ENCODE peak calls at places on chromosomes 16 and 17, in four cellular contexts. S, B, R and D are unnamed samples.
A peak's percentile ranks its signal among the peaks of the same experiment; 100 is the strongest.

GRCh38 chr17:43984521-43984920 is 19.9 kb upstream of the NAGS start:
- DNase-seq in B (no peak), S (no peak), R (peak; percentile 52), D (no peak)

GRCh38 chr16:8936421-8936820 is 27.3 kb downstream of the USP7 start:
- DNase-seq in R (peak; percentile 61), B (peak; percentile 52), S (peak; percentile 74), D (peak; percentile 65)

GRCh38 chr17:7315570-7316243 is 547 bp upstream of the GPS2 start:
- DNase-seq in B (no peak), S (peak; percentile 21), R (no peak), D (no peak)

GRCh38 chr16:84643677-84644076 is 4.6 kb upstream of the KLHL36 start:
- DNase-seq in B (no peak), R (no peak), S (peak; percentile 45), D (no peak)

GRCh38 chr16:89193021-89193575 is 7.2 kb downstream of the SLC22A31 start:
- DNase-seq in S (no peak), R (peak; percentile 63), B (no peak), D (no peak)

GRCh38 chr16:61382435-61382834 is 653.8 kb downstream of the CDH8 start:
- DNase-seq in S (no peak), R (peak; percentile 50), B (no peak), D (no peak)

GRCh38 chr16:53960954-53961616 is 257.1 kb downstream of the FTO start:
- DNase-seq in S (no peak), B (no peak), R (no peak), D (no peak)

GRCh38 chr17:74430706-74431567 is 951 bp upstream of the GPRC5C start:
- DNase-seq in S (peak; percentile 89), R (peak; percentile 75), B (no peak), D (no peak)

GRCh38 chr16:85563515-85564276 is 49.4 kb upstream of the GSE1 start:
- DNase-seq in R (no peak), B (no peak), S (no peak), D (no peak)

GRCh38 chr16:11597268-11597690 is 10.6 kb upstream of the LITAF start:
- DNase-seq in B (no peak), R (no peak), S (no peak), D (no peak)

GRCh38 chr16:586047-586644 is 3.7 kb upstream of the RAB40C start:
- DNase-seq in R (no peak), B (no peak), S (no peak), D (no peak)

GRCh38 chr17:7192271-7192937 is 13.2 kb upstream of the ASGR1 start:
- DNase-seq in B (no peak), S (no peak), R (no peak), D (no peak)

GRCh38 chr17:57356722-57357391 is 100.5 kb downstream of the MSI2 start:
- DNase-seq in R (peak; percentile 74), B (no peak), S (no peak), D (no peak)

GRCh38 chr16:68093816-68094613 is 8.8 kb downstream of the NFATC3 start:
- DNase-seq in S (peak; percentile 12), B (no peak), R (peak; percentile 32), D (peak; percentile 30)

GRCh38 chr16:79874391-79874790 is 273.9 kb upstream of the MAF start:
- DNase-seq in R (no peak), B (no peak), S (peak; percentile 52), D (no peak)

GRCh38 chr16:88264641-88265285 is 118.0 kb upstream of the ZNF469 start:
- DNase-seq in R (peak; percentile 48), B (peak; percentile 40), S (peak; percentile 97), D (no peak)

GRCh38 chr16:14364386-14365199 is 265.5 kb downstream of the PARN start:
- DNase-seq in B (no peak), S (no peak), R (peak; percentile 43), D (no peak)

GRCh38 chr16:82630219-82630618 is 3.5 kb downstream of the CDH13 start:
- DNase-seq in R (no peak), S (peak; percentile 63), B (no peak), D (no peak)

GRCh38 chr17:21209511-21210175 is 4.3 kb downstream of the TMEM11 start:
- DNase-seq in S (no peak), R (no peak), B (no peak), D (no peak)

GRCh38 chr17:5370411-5370810 is 49.1 kb downstream of the NUP88 start:
- DNase-seq in B (no peak), S (no peak), R (no peak), D (no peak)

GRCh38 chr16:1800703-1801102 is 7.2 kb upstream of the IGFALS start:
- DNase-seq in R (no peak), S (no peak), B (no peak), D (no peak)

GRCh38 chr16:86756882-86757703 is 178.7 kb downstream of the FOXL1 start:
- DNase-seq in B (no peak), R (no peak), S (no peak), D (no peak)

GRCh38 chr16:546909-547770 is 13.1 kb upstream of the PRR35 start:
- DNase-seq in R (peak; percentile 82), B (peak; percentile 48), S (peak; percentile 37), D (peak; percentile 51)

GRCh38 chr17:80948091-80948960 is 43.3 kb upstream of the CHMP6 start:
- DNase-seq in S (no peak), R (no peak), B (no peak), D (no peak)

GRCh38 chr17:5557485-5557884 is 26.8 kb downstream of the NLRP1 start:
- DNase-seq in R (no peak), B (no peak), S (peak; percentile 69), D (no peak)

GRCh38 chr17:41464682-41465081 is 2.5 kb downstream of the KRT32 start:
- DNase-seq in S (peak; percentile 96), R (no peak), B (no peak), D (no peak)

GRCh38 chr17:7435676-7436555 is 681 bp downstream of the TMEM102 start:
- DNase-seq in S (peak; percentile 60), R (peak; percentile 63), B (peak; percentile 53), D (no peak)

GRCh38 chr17:40314557-40314953 is 5.6 kb downstream of the RARA start:
- DNase-seq in R (no peak), S (peak; percentile 94), B (peak; percentile 82), D (peak; percentile 62)

GRCh38 chr17:63398680-63399079 is 47.4 kb downstream of the CYB561 start:
- DNase-seq in S (no peak), B (no peak), R (no peak), D (no peak)

GRCh38 chr16:87465306-87465705 is 27.5 kb downstream of the ZCCHC14 start:
- DNase-seq in S (peak; percentile 84), R (no peak), B (no peak), D (no peak)

GRCh38 chr17:55086635-55087058 is 118.1 kb downstream of the STXBP4 start:
- DNase-seq in R (no peak), B (no peak), S (peak; percentile 75), D (no peak)

GRCh38 chr16:88885693-88886253 is 19.3 kb upstream of the PABPN1L start:
- DNase-seq in S (no peak), B (no peak), R (no peak), D (no peak)

GRCh38 chr17:61809816-61810392 is 53.4 kb downstream of the BRIP1 start:
- DNase-seq in B (no peak), R (no peak), S (peak; percentile 52), D (no peak)

GRCh38 chr17:73888875-73889274 is 244.6 kb upstream of the SDK2 start:
- DNase-seq in R (no peak), S (no peak), B (no peak), D (no peak)

GRCh38 chr16:2008631-2009301 is 855 bp downstream of the ZNF598 start:
- DNase-seq in R (no peak), S (no peak), B (no peak), D (no peak)

GRCh38 chr16:35181422-35182030 is 1722.1 kb downstream of the TP53TG3F start:
- DNase-seq in S (no peak), B (no peak), R (no peak), D (no peak)
- H3K9me3 ChIP-seq in S (peaks cover 18% of the 10 kb centered on the region), B (peaks cover 4% of the 10 kb centered on the region), R (peaks cover 19% of the 10 kb centered on the region), D (no peaks in the 10 kb centered on the region)

GRCh38 chr17:75633484-75634375 is 496 bp downstream of the SMIM5 start:
- DNase-seq in B (peak; percentile 14), S (peak; percentile 85), R (peak; percentile 95), D (peak; percentile 36)

GRCh38 chr17:75634376-75634740 is 1.1 kb downstream of the SMIM5 start:
- DNase-seq in B (no peak), S (no peak), R (peak; percentile 83), D (no peak)

GRCh38 chr17:75632428-75632827 is 806 bp upstream of the SMIM5 start:
- DNase-seq in B (no peak), S (no peak), R (no peak), D (no peak)

GRCh38 chr17:75631353-75631752 is 1.9 kb upstream of the SMIM5 start:
- DNase-seq in R (no peak), B (no peak), S (no peak), D (no peak)

DNA sequence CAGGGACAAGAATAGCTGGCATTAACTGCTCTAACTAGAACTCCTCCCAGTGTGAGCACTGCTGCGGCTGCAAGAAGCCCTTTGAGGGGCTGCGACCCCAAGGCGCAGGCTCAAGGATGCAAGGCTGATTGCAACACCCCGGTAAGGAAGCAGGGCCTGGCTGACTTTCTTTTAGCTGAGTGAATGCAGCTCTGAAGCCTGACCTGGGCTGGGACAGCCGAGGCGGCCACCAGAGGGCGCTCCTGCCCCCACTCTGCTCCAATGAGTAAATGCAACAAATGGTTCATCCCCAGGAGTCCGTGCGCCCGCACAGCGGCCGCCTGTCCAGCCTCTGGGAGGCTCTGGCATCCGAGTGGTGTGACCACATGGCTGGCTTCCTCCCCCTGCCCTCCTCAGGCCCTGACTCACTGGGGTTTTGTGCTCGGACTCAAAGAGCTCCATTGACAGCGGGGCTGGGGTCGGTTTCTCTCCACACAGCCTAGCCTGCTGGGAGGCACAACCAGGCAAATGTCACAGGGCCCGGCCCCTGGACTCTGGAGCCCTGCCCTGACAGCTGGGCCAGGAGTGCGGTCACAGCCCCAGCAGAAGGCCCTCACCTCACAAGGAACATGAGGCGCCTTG is at the start of gene SMIM5:
- DNase-seq in S (peak; percentile 71), R (peak; percentile 91), B (peak; percentile 68), D (peak; percentile 85)
- H3K4me3 ChIP-seq in S (no peak within 1 kb of the TSS), R (peak within 1 kb of the TSS; percentile 38), B (no peak within 1 kb of the TSS), D (no peak within 1 kb of the TSS)

DNA sequence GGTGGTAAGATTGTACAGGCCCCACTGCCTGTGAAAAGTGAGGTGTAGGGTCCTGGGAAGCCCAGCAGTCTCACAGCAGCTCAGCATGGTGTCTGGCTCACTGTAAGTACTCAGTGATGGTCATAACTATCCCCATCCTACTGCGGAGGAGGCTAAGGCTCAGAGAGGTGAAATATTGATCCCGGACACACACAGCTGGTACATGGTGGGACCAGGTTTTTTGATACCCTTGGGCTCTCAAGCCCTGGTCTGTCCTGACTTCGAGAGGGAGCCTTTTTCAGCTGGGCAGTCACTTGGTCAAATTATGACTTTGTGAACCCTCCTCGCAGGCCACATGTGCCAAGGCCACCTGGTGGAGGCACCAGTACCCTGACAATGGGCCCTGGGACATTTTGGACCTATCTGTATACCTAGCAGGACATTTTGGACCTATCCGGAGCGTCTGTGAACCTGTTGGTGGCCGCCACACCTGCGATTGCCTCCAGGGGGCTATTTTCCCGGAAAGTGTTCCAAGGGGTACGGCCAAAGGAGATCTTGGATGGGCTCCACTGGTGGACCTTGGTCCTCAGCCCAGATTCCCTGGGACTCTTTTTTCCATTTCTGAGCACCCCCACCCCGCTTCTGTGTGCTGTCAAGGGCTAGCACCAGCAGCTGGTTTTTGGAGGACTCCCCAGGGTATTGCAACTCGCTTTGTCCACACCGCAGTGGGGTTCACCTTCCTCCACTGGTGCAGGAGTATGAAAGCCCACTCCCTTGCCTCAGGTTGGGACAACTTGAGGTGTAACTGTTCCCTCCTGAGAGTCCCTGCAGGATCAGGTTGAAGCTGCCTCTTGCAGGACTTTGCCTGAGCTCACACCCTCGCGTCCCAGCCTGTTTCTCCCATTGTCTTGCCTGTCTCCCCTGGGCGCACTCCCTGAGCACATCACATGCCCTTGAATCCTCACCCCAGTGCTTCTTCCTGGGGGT is 83.6 kb upstream of the NKD1 start:
- DNase-seq in R (no peak), S (no peak), B (no peak), D (no peak)
- H3K27me3 ChIP-seq in R (peaks cover 71% of the 10 kb centered on the region), S (peaks cover 5% of the 10 kb centered on the region), B (peaks cover 8% of the 10 kb centered on the region), D (no peaks in the 10 kb centered on the region)

GRCh38 chr16:48586083-48586482 is 23.9 kb downstream of the N4BP1 start:
- DNase-seq in R (no peak), S (no peak), B (no peak), D (no peak)
- H3K9me3 ChIP-seq in R (peaks cover 8% of the 10 kb centered on the region), S (peaks cover 9% of the 10 kb centered on the region), B (no peaks in the 10 kb centered on the region), D (no peaks in the 10 kb centered on the region)